ENCODE peak calls at places on chromosomes 3 and 15, in six cellular contexts. V, O, S, T, G and J are unnamed samples.

GRCh38 chr3:45841380-45841700 is 579 bp downstream of the LZTFL1 start:
- DNase-seq in O (peak; percentile 53), S (peak; percentile 29), T (no peak), V (no peak), G (no peak), J (no peak)

GRCh38 chr15:69762373-69763148 is 309.9 kb downstream of the RPLP1 start:
- DNase-seq in V (peak; percentile 23), O (peak; percentile 49), T (no peak), G (no peak), S (no peak), J (peak; percentile 64)

GRCh38 chr3:190541008-190541407 is 27.1 kb downstream of the IL1RAP start:
- DNase-seq in S (no peak), V (no peak), O (no peak), T (no peak), G (no peak), J (no peak)

GRCh38 chr3:71102111-71103039 is 481.2 kb downstream of the FOXP1 start:
- DNase-seq in V (no peak), T (peak; percentile 34), G (no peak), O (peak; percentile 96), S (peak; percentile 85), J (no peak)

GRCh38 chr3:4421121-4421520 is 45.9 kb downstream of the SUMF1 start:
- DNase-seq in S (peak; percentile 97), T (no peak), V (no peak), O (peak; percentile 83), G (no peak), J (no peak)

GRCh38 chr3:59605318-59605717 is 555.5 kb upstream of the CFAP20DC start:
- DNase-seq in T (no peak), G (no peak), O (no peak), S (no peak), V (no peak), J (no peak)

GRCh38 chr15:39115379-39116057 is 465.4 kb upstream of the THBS1 start:
- DNase-seq in T (no peak), S (peak; percentile 95), G (no peak), O (peak; percentile 16), V (no peak), J (no peak)

GRCh38 chr3:42702066-42702951 is at the start of gene HHATL:
- DNase-seq in S (no peak), V (no peak), T (no peak), O (no peak), G (no peak), J (no peak)

GRCh38 chr3:108001457-108001856 is 89.4 kb downstream of the CD47 start:
- DNase-seq in G (no peak), S (peak; percentile 92), T (no peak), V (no peak), O (peak; percentile 70), J (no peak)

GRCh38 chr3:78728406-78729145 is 1039.2 kb downstream of the ROBO1 start:
- DNase-seq in O (peak; percentile 63), V (no peak), G (no peak), S (peak; percentile 25), T (no peak), J (no peak)

GRCh38 chr3:31798840-31799239 is 182.2 kb downstream of the OSBPL10 start:
- DNase-seq in G (no peak), O (no peak), V (no peak), T (no peak), S (no peak), J (no peak)

GRCh38 chr3:31958721-31959152 is 22.3 kb downstream of the OSBPL10 start:
- DNase-seq in T (no peak), G (no peak), S (no peak), O (no peak), V (no peak), J (no peak)

GRCh38 chr3:43723121-43723734 is 32.5 kb downstream of the ABHD5 start:
- DNase-seq in G (no peak), O (peak; percentile 79), V (no peak), T (no peak), S (peak; percentile 95), J (no peak)

GRCh38 chr3:30693470-30694120 is 87.2 kb downstream of the TGFBR2 start:
- DNase-seq in G (peak; percentile 21), V (peak; percentile 65), S (peak; percentile 68), T (peak; percentile 65), O (peak; percentile 75), J (peak; percentile 72)

GRCh38 chr3:99509224-99509623 is 129.2 kb upstream of the COL8A1 start:
- DNase-seq in T (no peak), O (peak; percentile 94), S (no peak), G (no peak), V (no peak), J (no peak)

GRCh38 chr3:71107926-71108325 is 475.6 kb downstream of the FOXP1 start:
- DNase-seq in T (no peak), G (no peak), V (no peak), S (no peak), O (peak; percentile 49), J (no peak)

GRCh38 chr3:7144696-7145308 is 283.9 kb downstream of the GRM7 start:
- DNase-seq in T (peak; percentile 2), V (peak; percentile 29), O (no peak), G (no peak), S (peak; percentile 12), J (peak; percentile 30)

GRCh38 chr15:73996939-73997338 is 2.4 kb downstream of the PML start:
- DNase-seq in S (no peak), V (no peak), T (no peak), O (peak; percentile 73), G (no peak), J (no peak)

GRCh38 chr3:15443826-15444524 is 16.6 kb downstream of the EAF1 start:
- DNase-seq in O (peak; percentile 52), T (no peak), G (no peak), V (no peak), S (no peak), J (no peak)

GRCh38 chr3:41681479-41681878 is 280.4 kb downstream of the ULK4 start:
- DNase-seq in T (peak; percentile 41), O (peak; percentile 97), V (peak; percentile 40), G (peak; percentile 89), S (peak; percentile 82), J (no peak)

GRCh38 chr3:165185707-165186327 is 10.4 kb downstream of the SLITRK3 start:
- DNase-seq in O (peak; percentile 48), S (peak; percentile 53), G (no peak), V (peak; percentile 65), T (peak; percentile 57), J (peak; percentile 28)

GRCh38 chr3:87167634-87168456 is 59.3 kb upstream of the CHMP2B start:
- DNase-seq in G (peak; percentile 10), T (peak; percentile 36), S (peak; percentile 46), O (peak; percentile 63), V (peak; percentile 53), J (no peak)

GRCh38 chr3:123318374-123318773 is 116.6 kb downstream of the SEC22A start:
- DNase-seq in O (no peak), T (no peak), G (no peak), V (no peak), S (no peak), J (no peak)

GRCh38 chr3:197397812-197398211 is 99.4 kb upstream of the DLG1 start:
- DNase-seq in O (no peak), S (no peak), G (no peak), T (no peak), V (no peak), J (peak; percentile 6)

GRCh38 chr15:100073982-100074381 is 267.8 kb downstream of the ADAMTS17 start:
- DNase-seq in V (no peak), O (no peak), S (peak; percentile 76), T (no peak), G (no peak), J (no peak)

GRCh38 chr3:17678116-17678741 is 64.2 kb downstream of the TBC1D5 start:
- DNase-seq in O (peak; percentile 76), S (peak; percentile 65), T (no peak), V (no peak), G (peak; percentile 9), J (no peak)

GRCh38 chr15:70362911-70363310 is 265.2 kb upstream of the TLE3 start:
- DNase-seq in O (peak; percentile 47), V (peak; percentile 63), S (no peak), G (no peak), T (peak; percentile 23), J (peak; percentile 85)

GRCh38 chr15:100202309-100202943 is 139.3 kb downstream of the ADAMTS17 start:
- DNase-seq in G (no peak), O (no peak), T (no peak), V (peak; percentile 13), S (no peak), J (peak; percentile 45)

GRCh38 chr3:72977463-72977862 is 19.1 kb upstream of the PPP4R2 start:
- DNase-seq in T (no peak), G (no peak), V (no peak), S (no peak), O (peak; percentile 17), J (no peak)

GRCh38 chr3:42667523-42668402 is 14.3 kb downstream of the ZBTB47 start:
- DNase-seq in S (no peak), V (no peak), O (no peak), T (no peak), G (no peak), J (peak; percentile 15)